ENCODE peak calls at places on chromosomes 11 and 22, in nine cellular contexts. R, H, B, W, Z, N, P, S and Y are unnamed samples.

GRCh38 chr11:120168960-120169681 is 31.2 kb upstream of the TRIM29 start:
- DNase-seq in W (peak), S (peak), R (no peak), N (peak), P (peak), B (peak), Z (peak), H (peak), Y (peak)

GRCh38 chr11:86460461-86461404 is 86.0 kb downstream of the CCDC81 start:
- DNase-seq in W (no peak), B (no peak), N (no peak), H (no peak), S (no peak), P (no peak), Z (no peak), R (no peak), Y (peak)

GRCh38 chr11:125956371-125956770 is 10.5 kb downstream of the VSIG10L2 start:
- DNase-seq in W (no peak), H (no peak), Z (no peak), B (no peak), R (no peak), P (no peak), S (no peak), N (no peak), Y (no peak)

GRCh38 chr11:100563541-100564280 is 123.4 kb upstream of the ARHGAP42 start:
- DNase-seq in R (peak), N (no peak), H (no peak), S (no peak), W (no peak), Z (no peak), B (no peak), P (no peak), Y (no peak)

GRCh38 chr11:33488971-33489370 is 211.7 kb downstream of the C11orf91 start:
- DNase-seq in R (no peak), P (no peak), H (no peak), W (no peak), N (no peak), S (no peak), Z (no peak), B (no peak), Y (no peak)

GRCh38 chr11:65182258-65183170 is 786 bp downstream of the CAPN1 start:
- DNase-seq in W (peak), N (peak), Z (peak), P (peak), S (peak), R (peak), B (peak), H (no peak), Y (no peak)

GRCh38 chr11:69075421-69076128 is 26.8 kb downstream of the TPCN2 start:
- DNase-seq in Z (peak), W (no peak), B (no peak), N (peak), H (no peak), P (no peak), S (peak), R (peak), Y (no peak)

GRCh38 chr11:7595016-7595869 is 78.1 kb downstream of the CYB5R2 start:
- DNase-seq in Z (no peak), S (no peak), H (no peak), W (no peak), R (no peak), N (no peak), P (no peak), B (no peak), Y (no peak)

GRCh38 chr11:44032304-44033085 is 15.3 kb upstream of the ACCSL start:
- DNase-seq in H (no peak), P (no peak), N (peak), Z (peak), W (no peak), S (no peak), R (peak), B (no peak), Y (peak)

GRCh38 chr22:22030493-22031182 is 48.1 kb upstream of the TOP3B start:
- DNase-seq in Z (no peak), H (peak), B (peak), S (peak), N (no peak), W (peak), R (no peak), P (peak), Y (no peak)

GRCh38 chr22:39151329-39151975 is 1.0 kb downstream of the CBX7 start:
- DNase-seq in B (no peak), W (no peak), P (no peak), N (no peak), Z (no peak), S (no peak), R (no peak), H (no peak), Y (no peak)

GRCh38 chr22:31344369-31345330 is 1.5 kb downstream of the PATZ1 start:
- DNase-seq in S (peak), W (no peak), B (peak), R (no peak), P (no peak), Z (peak), H (peak), N (no peak), Y (no peak)

GRCh38 chr22:41523464-41524221 is 20.6 kb downstream of the POLR3H start:
- DNase-seq in H (no peak), Z (no peak), P (no peak), N (no peak), B (no peak), S (no peak), W (no peak), R (peak), Y (no peak)

GRCh38 chr11:26537341-26537740 is 34.7 kb downstream of the MUC15 start:
- DNase-seq in W (no peak), S (no peak), N (no peak), H (no peak), R (no peak), P (no peak), Z (no peak), B (no peak), Y (no peak)

GRCh38 chr11:18927550-18928322 is 11.5 kb downstream of the MRGPRX1 start:
- DNase-seq in H (no peak), N (no peak), P (no peak), W (no peak), Z (no peak), R (no peak), S (no peak), B (no peak), Y (no peak)

GRCh38 chr11:34343153-34343552 is 14.7 kb downstream of the ABTB2 start:
- DNase-seq in W (peak), S (no peak), Z (no peak), B (no peak), R (peak), H (no peak), N (no peak), P (no peak), Y (no peak)

GRCh38 chr11:118488480-118489109 is 38.7 kb upstream of the TTC36 start:
- DNase-seq in Z (peak), P (peak), S (peak), N (peak), R (peak), H (peak), B (peak), W (peak), Y (peak)

GRCh38 chr11:119470316-119471266 is 47.6 kb upstream of the THY1 start:
- DNase-seq in H (no peak), R (peak), W (no peak), S (no peak), N (no peak), Z (no peak), B (no peak), P (no peak), Y (peak)

GRCh38 chr11:100302824-100303223 is 384.3 kb upstream of the ARHGAP42 start:
- DNase-seq in B (no peak), Z (no peak), S (no peak), W (no peak), P (no peak), N (no peak), R (no peak), H (no peak), Y (no peak)

GRCh38 chr11:126257764-126258163 is 10.9 kb downstream of the SRPRA start:
- DNase-seq in N (no peak), H (no peak), S (no peak), B (no peak), P (no peak), Z (no peak), R (peak), W (no peak), Y (no peak)

GRCh38 chr11:3986301-3986700 is 108.3 kb upstream of the RRM1 start:
- DNase-seq in R (no peak), S (no peak), Z (no peak), B (no peak), H (no peak), W (no peak), P (no peak), N (no peak), Y (no peak)

GRCh38 chr11:26331911-26332571 is at the start of gene ANO3:
- DNase-seq in H (peak), B (peak), W (peak), R (peak), N (peak), P (peak), S (peak), Z (peak), Y (peak)

GRCh38 chr22:17303441-17303839 is 65.8 kb upstream of the CECR2 start:
- DNase-seq in B (no peak), W (no peak), S (no peak), Z (no peak), P (no peak), N (no peak), R (no peak), H (no peak), Y (no peak)

GRCh38 chr11:46617451-46618314 is at the start of gene ATG13:
- DNase-seq in W (peak), B (peak), R (peak), Z (peak), P (peak), S (peak), H (peak), N (peak), Y (peak)

GRCh38 chr11:15663778-15664218 is 549.1 kb downstream of the INSC start:
- DNase-seq in H (peak), Z (peak), N (no peak), R (no peak), W (no peak), S (no peak), B (no peak), P (no peak), Y (peak)

GRCh38 chr22:48263431-48263765 is 1500.9 kb downstream of the TBC1D22A start:
- DNase-seq in S (no peak), B (no peak), H (no peak), R (no peak), P (no peak), Z (no peak), W (no peak), N (no peak), Y (no peak)

GRCh38 chr11:71268706-71269321 is 16.4 kb upstream of the SHANK2 start:
- DNase-seq in H (no peak), W (no peak), N (no peak), Z (no peak), B (no peak), S (no peak), R (no peak), P (no peak), Y (peak)

GRCh38 chr22:49305215-49305965 is 522.3 kb downstream of the BRD1 start:
- DNase-seq in Z (peak), S (peak), R (no peak), W (peak), P (peak), B (no peak), N (peak), H (peak), Y (peak)

GRCh38 chr11:128323381-128323780 is 264.0 kb downstream of the ETS1 start:
- DNase-seq in W (no peak), Z (peak), N (no peak), R (peak), P (no peak), S (peak), B (peak), H (no peak), Y (no peak)

DNA sequence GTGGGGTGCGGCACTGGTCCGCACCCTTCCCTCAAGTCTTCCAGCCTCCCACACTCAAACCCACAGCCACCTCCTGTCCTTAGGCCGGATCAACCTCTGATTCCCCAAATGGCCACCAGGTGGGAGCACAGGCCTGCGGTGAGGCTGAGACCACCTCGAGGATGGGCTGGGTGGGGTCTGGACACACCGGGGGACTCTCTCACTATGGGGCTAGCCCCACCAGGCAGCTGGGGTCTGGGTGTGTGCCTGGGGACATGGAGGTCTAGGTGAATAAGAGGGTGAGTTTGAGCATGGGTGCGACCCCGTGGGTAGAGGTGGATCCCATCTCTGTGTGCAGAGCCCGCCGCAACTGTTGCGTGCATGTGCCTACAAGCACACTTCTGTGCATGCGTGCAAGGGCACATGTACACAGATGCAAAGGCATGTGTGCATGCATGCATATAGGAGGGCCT is 32.6 kb downstream of the MYO18B start:
- DNase-seq in P (peak), S (no peak), W (peak), R (no peak), N (no peak), Z (no peak), H (peak), B (peak), Y (no peak)
- TF ChIP-seq CTCF in P (peak), S (no peak), W (peak), R (peak), N (no peak), Z (no peak), H (peak), B (peak), Y (peak)

GRCh38 chr11:17722000-17722643 is 2.8 kb downstream of the MYOD1 start:
- DNase-seq in P (no peak), W (peak), Z (no peak), R (peak), B (no peak), S (no peak), H (peak), N (no peak), Y (no peak)
- TF ChIP-seq CTCF in P (peak), W (no peak), Z (no peak), R (peak), B (no peak), S (no peak), H (peak), N (no peak), Y (peak)

DNA sequence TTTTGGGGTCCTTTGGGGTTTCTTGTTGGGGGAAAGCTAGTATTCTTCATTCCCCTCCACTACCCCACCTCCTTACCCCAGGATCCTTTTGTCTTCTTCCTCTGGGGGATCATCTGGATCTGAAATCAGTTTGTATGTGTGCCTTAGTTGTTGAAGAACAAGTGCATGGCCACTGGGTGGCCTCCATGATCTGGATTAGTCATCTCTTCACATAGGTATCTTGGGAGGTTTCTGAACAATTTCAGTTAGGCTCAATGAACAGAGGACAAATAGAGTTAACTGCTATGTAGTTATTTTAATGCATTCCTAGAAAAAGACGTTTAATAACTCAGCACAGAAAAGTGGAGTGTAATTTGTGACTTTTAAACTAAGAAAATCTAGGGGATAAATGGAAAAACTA is 7.1 kb upstream of the VWA5A start:
- DNase-seq in B (peak), R (no peak), S (peak), Z (peak), P (peak), N (no peak), W (peak), H (no peak), Y (no peak)
- TF ChIP-seq CTCF in B (peak), R (no peak), S (no peak), Z (no peak), P (no peak), N (no peak), W (no peak), H (peak), Y (no peak)

DNA sequence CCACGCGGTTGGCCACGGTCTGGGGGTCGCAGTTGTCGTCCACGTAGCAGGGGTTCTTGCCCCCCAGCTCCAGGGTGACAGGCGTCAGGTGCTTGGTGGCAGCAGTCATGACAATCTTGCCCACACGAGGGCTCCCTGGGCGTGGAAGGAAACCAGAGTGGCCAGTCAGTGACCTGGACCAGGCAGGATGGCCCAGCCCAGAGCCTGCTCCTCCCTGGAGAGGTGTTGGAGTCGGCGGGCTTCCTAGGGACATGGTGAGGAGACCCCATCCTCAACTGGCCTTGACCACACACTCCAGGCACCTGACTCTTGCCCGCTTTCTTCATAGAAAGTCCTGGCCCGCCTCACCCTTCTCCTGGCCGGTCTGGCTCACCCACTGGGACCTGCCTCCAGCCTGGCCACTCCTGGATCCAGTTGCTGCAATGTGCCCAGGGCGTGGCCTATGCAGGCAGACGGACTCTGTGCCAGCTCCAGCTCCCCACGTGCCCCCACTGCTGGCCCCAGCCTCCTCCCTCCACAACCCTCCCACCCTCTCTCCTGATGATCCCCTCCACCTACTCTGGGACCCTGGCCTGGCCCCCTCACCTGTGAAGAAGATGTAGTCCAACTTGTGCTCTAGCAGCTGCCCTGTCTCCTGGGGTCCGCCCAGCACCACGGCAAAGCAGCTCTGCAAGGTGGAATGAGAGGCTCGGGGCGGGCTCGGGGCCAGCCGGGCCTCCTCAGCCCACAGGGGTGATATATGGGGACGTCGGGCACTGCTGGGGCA is 8.7 kb downstream of the ALDH3B2 start:
- DNase-seq in R (no peak), Z (peak), B (no peak), H (no peak), S (peak), P (peak), N (no peak), W (peak), Y (no peak)
- TF ChIP-seq CTCF in R (peak), Z (no peak), B (no peak), H (no peak), S (no peak), P (peak), N (no peak), W (peak), Y (no peak)

GRCh38 chr22:26937213-26937612 is 279.8 kb downstream of the MIAT start:
- DNase-seq in Z (no peak), B (no peak), W (no peak), N (no peak), H (no peak), R (no peak), S (no peak), P (no peak), Y (no peak)
- TF ChIP-seq CTCF in Z (no peak), B (no peak), W (no peak), N (no peak), H (no peak), R (peak), S (no peak), P (no peak), Y (no peak)